ENCODE peak calls at places on chromosome X, in four cellular contexts. G, D, K and I are unnamed samples.

GRCh38 chrX:56499372-56499771 is 64.1 kb upstream of the UBQLN2 start:
- DNase-seq in G (no peak), D (peak), K (no peak), I (peak)

GRCh38 chrX:136170109-136170800 is 22.9 kb downstream of the FHL1 start:
- DNase-seq in D (no peak), K (no peak), G (no peak), I (no peak)

GRCh38 chrX:103467156-103467555 is 52.1 kb downstream of the RAB40A start:
- DNase-seq in K (no peak), G (no peak), D (no peak), I (no peak)

GRCh38 chrX:41491267-41492004 is 44.3 kb downstream of the NYX start:
- DNase-seq in D (peak), K (peak), G (no peak), I (peak)

GRCh38 chrX:139141370-139141769 is 389.2 kb upstream of the F9 start:
- DNase-seq in G (no peak), K (no peak), D (no peak), I (no peak)

GRCh38 chrX:1336331-1337143 is at the start of gene IL3RA:
- DNase-seq in G (peak), K (peak), D (no peak), I (no peak)

GRCh38 chrX:17459008-17459407 is 84.0 kb downstream of the NHS start:
- DNase-seq in K (peak), G (no peak), D (peak), I (peak)

GRCh38 chrX:153638436-153639176 is 8.4 kb upstream of the DUSP9 start:
- DNase-seq in G (no peak), D (peak), K (no peak), I (no peak)

GRCh38 chrX:110420771-110421498 is 62.3 kb downstream of the RTL9 start:
- DNase-seq in G (no peak), K (no peak), D (no peak), I (no peak)

GRCh38 chrX:133838761-133839676 is 146.4 kb downstream of the GPC3 start:
- DNase-seq in G (peak), K (peak), D (peak), I (no peak)

GRCh38 chrX:19782419-19782818 is 105.0 kb downstream of the SH3KBP1 start:
- DNase-seq in D (no peak), G (no peak), K (no peak), I (no peak)

GRCh38 chrX:80765226-80765625 is 44.5 kb downstream of the BRWD3 start:
- DNase-seq in K (no peak), G (no peak), D (peak), I (peak)

GRCh38 chrX:51395807-51396728 is 63.4 kb downstream of the NUDT10 start:
- DNase-seq in D (no peak), K (peak), G (no peak), I (no peak)

GRCh38 chrX:154727418-154728323 is 23.2 kb downstream of the GAB3 start:
- DNase-seq in K (peak), G (peak), D (peak), I (no peak)

GRCh38 chrX:11890843-11891514 is 132.9 kb downstream of the MSL3 start:
- DNase-seq in K (peak), D (no peak), G (no peak), I (no peak)

GRCh38 chrX:12975670-12975965 is 708 bp downstream of the TMSB4X start:
- DNase-seq in G (no peak), D (no peak), K (no peak), I (no peak)

GRCh38 chrX:77447339-77448149 is at the start of gene FGF16:
- DNase-seq in K (no peak), G (peak), D (no peak), I (no peak)

GRCh38 chrX:72620550-72621145 is 48.0 kb upstream of the HDAC8 start:
- DNase-seq in G (no peak), K (peak), D (peak), I (peak)

GRCh38 chrX:40090050-40090804 is 7.5 kb downstream of the BCOR start:
- DNase-seq in D (no peak), G (no peak), K (peak), I (no peak)
- H3K4me3 ChIP-seq in D (no peak), G (no peak), K (no peak), I (no peak)

DNA sequence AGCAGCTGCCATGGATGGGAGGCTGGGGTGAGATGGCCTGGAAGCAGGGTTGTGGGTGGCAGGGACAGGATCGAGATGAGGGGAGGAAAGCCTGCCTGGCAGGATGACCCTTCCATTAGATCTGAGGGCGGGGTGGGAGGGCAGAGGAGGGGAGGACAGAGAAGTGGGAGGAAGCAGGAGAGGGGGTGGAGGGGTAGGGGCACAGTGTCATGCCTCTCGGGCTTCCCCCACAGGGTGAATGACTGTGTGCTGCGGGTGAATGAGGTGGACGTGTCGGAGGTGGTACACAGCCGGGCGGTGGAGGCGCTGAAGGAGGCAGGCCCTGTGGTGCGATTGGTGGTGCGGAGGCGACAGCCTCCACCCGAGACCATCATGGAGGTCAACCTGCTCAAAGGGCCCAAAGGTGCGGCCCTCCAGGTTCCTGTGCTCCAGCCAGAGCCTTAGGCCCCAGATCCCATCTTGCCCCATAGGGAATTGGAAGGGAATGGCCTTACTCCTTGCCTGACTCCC is 4.9 kb downstream of the DLG3 start:
- DNase-seq in G (no peak), K (no peak), D (no peak), I (no peak)
- H3K4me3 ChIP-seq in G (no peak), K (no peak), D (no peak), I (no peak)

DNA sequence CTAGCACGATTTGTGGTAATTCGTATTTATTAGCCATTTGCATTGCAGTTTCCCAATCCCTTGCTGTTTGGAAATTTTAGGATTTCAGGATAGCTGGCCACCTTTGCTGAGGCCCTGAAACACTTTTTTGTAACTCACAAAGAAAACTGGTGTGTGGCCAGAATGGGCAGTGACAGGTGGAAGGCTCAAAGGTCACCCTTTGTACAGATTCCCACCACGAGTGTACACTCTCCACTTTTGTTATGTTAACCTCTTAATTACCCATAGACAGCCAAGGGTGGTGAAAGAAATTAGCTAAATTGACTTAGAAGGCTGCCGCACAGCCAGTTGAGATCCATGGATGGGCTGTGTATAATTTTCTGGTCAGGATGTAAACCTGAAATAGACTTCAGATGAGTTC is 109.7 kb upstream of the ARX start:
- DNase-seq in G (no peak), K (no peak), D (no peak), I (no peak)
- H3K4me3 ChIP-seq in G (no peak), K (no peak), D (no peak), I (no peak)

GRCh38 chrX:53280316-53280702 is 1.1 kb downstream of the IQSEC2 start:
- DNase-seq in G (no peak), D (no peak), K (no peak), I (no peak)
- H3K4me3 ChIP-seq in G (peak), D (no peak), K (no peak), I (peak)

DNA sequence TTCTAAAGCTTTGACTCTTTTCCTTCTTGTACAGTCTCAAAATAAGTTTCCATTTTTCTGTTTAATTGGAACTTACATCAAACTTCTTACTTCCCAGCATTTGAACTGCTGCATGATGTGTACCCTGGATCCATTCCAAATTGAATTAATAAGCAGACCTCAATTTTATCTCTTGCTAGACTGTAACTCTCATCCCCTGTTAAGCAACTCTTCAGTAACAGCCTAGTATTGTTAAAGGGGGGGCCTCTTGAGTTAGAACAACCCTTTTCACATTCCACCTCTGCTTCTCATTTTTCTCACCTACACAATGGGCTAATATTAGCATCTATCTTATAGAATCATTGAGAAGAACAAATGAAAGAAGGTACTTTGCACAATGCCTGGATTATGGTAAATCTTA is 169.4 kb downstream of the IL1RAPL1 start:
- DNase-seq in K (no peak), D (no peak), G (no peak), I (no peak)
- H3K4me3 ChIP-seq in K (no peak), D (no peak), G (no peak), I (no peak)

GRCh38 chrX:66675541-66675940 is 36.7 kb upstream of the EDA2R start:
- DNase-seq in D (no peak), K (no peak), G (no peak), I (no peak)

GRCh38 chrX:66676413-66676812 is 37.5 kb upstream of the EDA2R start:
- DNase-seq in D (peak), G (no peak), K (no peak), I (no peak)

GRCh38 chrX:66677430-66677829 is 38.6 kb upstream of the EDA2R start:
- DNase-seq in K (no peak), D (peak), G (no peak), I (no peak)

GRCh38 chrX:66674506-66674905 is 35.6 kb upstream of the EDA2R start:
- DNase-seq in D (no peak), G (no peak), K (no peak), I (no peak)

GRCh38 chrX:66676990-66677389 is 38.1 kb upstream of the EDA2R start:
- DNase-seq in D (peak), K (no peak), G (no peak), I (no peak)
- H3K4me3 ChIP-seq in D (no peak), K (no peak), G (no peak), I (no peak)

DNA sequence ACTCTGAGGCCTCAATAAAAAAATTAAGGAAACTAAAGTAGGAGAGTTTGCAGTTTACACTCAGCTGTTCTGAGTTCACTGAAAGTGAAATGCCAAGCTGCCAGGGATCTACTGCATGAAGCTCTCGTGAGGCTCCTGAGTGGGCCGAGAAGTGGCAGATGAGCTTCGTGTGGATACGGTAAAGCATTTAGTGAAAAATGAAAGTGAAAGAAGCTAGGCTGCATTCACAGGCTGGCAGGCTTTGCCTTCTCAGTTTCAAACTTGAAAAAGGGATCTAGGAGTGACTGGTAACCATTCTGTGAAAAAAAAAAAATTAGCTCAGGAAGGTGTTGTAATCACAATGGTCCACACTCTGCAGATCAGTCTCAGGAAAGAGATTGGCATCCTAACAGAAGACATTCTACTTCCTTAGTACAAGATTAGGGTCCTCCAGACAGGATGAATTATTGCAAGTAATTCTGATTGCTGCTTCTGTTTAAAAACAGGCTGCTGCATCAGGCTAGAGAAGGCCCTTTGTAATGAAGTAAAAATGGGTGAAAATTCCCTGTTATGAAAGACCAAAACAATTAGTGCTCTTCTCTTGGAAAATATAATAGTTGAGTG is 679.9 kb downstream of the RPA4 start:
- DNase-seq in G (peak), D (peak), K (peak), I (no peak)
- H3K4me3 ChIP-seq in G (peak), D (peak), K (no peak), I (peak)

GRCh38 chrX:47936940-47937317 is 66.9 kb downstream of the ZNF182 start:
- DNase-seq in K (no peak), G (no peak), D (no peak), I (no peak)
- H3K4me3 ChIP-seq in K (no peak), G (no peak), D (no peak), I (no peak)

GRCh38 chrX:29107231-29107630 is 520.0 kb downstream of the IL1RAPL1 start:
- DNase-seq in K (no peak), G (no peak), D (no peak), I (no peak)

GRCh38 chrX:29113221-29113620 is 526.0 kb downstream of the IL1RAPL1 start:
- DNase-seq in K (no peak), G (no peak), D (no peak), I (no peak)

GRCh38 chrX:29110041-29110440 is 522.8 kb downstream of the IL1RAPL1 start:
- DNase-seq in K (no peak), D (no peak), G (no peak), I (no peak)
- H3K4me3 ChIP-seq in K (no peak), D (no peak), G (no peak), I (no peak)